ENCODE peak calls at places on chromosomes 2 and 18, in four cellular contexts. Y is caudate nucleus, X is AG09319, B is cardiac fibroblast. A is an unnamed sample.

GRCh38 chr18:74126684-74127482 is 20.8 kb downstream of the FBXO15 start:
- DNase-seq in Y (no peak), X (no peak), B (no peak), A (no peak)

GRCh38 chr2:57497489-57498096 is 549.0 kb upstream of the VRK2 start:
- DNase-seq in Y (peak), X (peak), B (peak), A (no peak)

GRCh38 chr2:149686136-149686535 is 98.6 kb upstream of the MMADHC start:
- DNase-seq in Y (no peak), X (no peak), B (no peak), A (no peak)

GRCh38 chr18:22930089-22930713 is 2.9 kb upstream of the RBBP8 start:
- DNase-seq in Y (peak), X (no peak), B (peak), A (peak)

GRCh38 chr2:27320958-27321543 is 1.8 kb downstream of the MPV17 start:
- DNase-seq in Y (no peak), X (peak), B (peak), A (no peak)

GRCh38 chr2:26927221-26927620 is 43.2 kb upstream of the MAPRE3 start:
- DNase-seq in Y (no peak), X (no peak), B (no peak), A (no peak)

GRCh38 chr2:17171446-17172049 is 346.7 kb downstream of the RAD51AP2 start:
- DNase-seq in Y (no peak), X (no peak), B (peak), A (no peak)

GRCh38 chr2:147449323-147450080 is 395.3 kb upstream of the ACVR2A start:
- DNase-seq in Y (no peak), X (no peak), B (no peak), A (peak)

GRCh38 chr2:18413794-18414396 is 146.6 kb downstream of the RDH14 start:
- DNase-seq in Y (no peak), X (no peak), B (peak), A (no peak)

GRCh38 chr2:215782271-215782670 is 231.1 kb downstream of the MREG start:
- DNase-seq in Y (no peak), X (no peak), B (no peak), A (no peak)

GRCh38 chr2:223841436-223842180 is 4.2 kb upstream of the AP1S3 start:
- DNase-seq in Y (no peak), X (no peak), B (no peak), A (no peak)

GRCh38 chr18:79525556-79526467 is 130.1 kb downstream of the NFATC1 start:
- DNase-seq in Y (peak), X (no peak), B (no peak), A (no peak)

GRCh38 chr18:68841301-68841700 is 43.4 kb downstream of the CCDC102B start:
- DNase-seq in Y (no peak), X (no peak), B (no peak), A (no peak)

GRCh38 chr2:140891614-140892212 is 1239.1 kb downstream of the LRP1B start:
- DNase-seq in Y (no peak), X (no peak), B (no peak), A (no peak)

GRCh38 chr2:16228951-16229350 is 288.6 kb downstream of the MYCN start:
- DNase-seq in Y (no peak), X (no peak), B (no peak), A (no peak)

GRCh38 chr18:63439334-63439733 is 17.1 kb upstream of the VPS4B start:
- DNase-seq in Y (peak), X (peak), B (peak), A (peak)

GRCh38 chr2:133414486-133415209 is 153.6 kb downstream of the NCKAP5 start:
- DNase-seq in Y (no peak), X (no peak), B (peak), A (no peak)